ENCODE peak calls at places on chromosomes 2 and 18, in four cellular contexts. H is HepG2, C is GM12878, R is K562. X is an unnamed sample.

GRCh38 chr2:7394195-7394594 is 477.0 kb downstream of the RNF144A start:
- DNase-seq in C (no peak), H (no peak), R (no peak), X (no peak)

GRCh38 chr18:34222396-34223163 is 2.1 kb downstream of the NOL4 start:
- DNase-seq in R (no peak), C (no peak), H (no peak), X (peak; percentile 64)

GRCh38 chr2:46849080-46849715 is 66.4 kb downstream of the MCFD2 start:
- DNase-seq in H (peak; percentile 38), R (peak; percentile 35), C (no peak), X (no peak)

GRCh38 chr18:23066504-23067039 is 68.7 kb upstream of the CABLES1 start:
- DNase-seq in R (no peak), C (no peak), H (no peak), X (no peak)

GRCh38 chr2:234676859-234677450 is 180.1 kb upstream of the ARL4C start:
- DNase-seq in H (peak; percentile 94), R (no peak), C (no peak), X (no peak)

GRCh38 chr18:55579888-55580287 is 8.1 kb downstream of the TCF4 start:
- DNase-seq in C (no peak), H (no peak), R (no peak), X (no peak)

GRCh38 chr2:241002275-241003046 is 4.0 kb downstream of the SNED1 start:
- DNase-seq in C (no peak), H (no peak), R (no peak), X (no peak)

GRCh38 chr2:104769096-104769495 is 84.8 kb upstream of the POU3F3 start:
- DNase-seq in C (no peak), R (no peak), H (no peak), X (no peak)

GRCh38 chr18:58221060-58221725 is 177.2 kb downstream of the NEDD4L start:
- DNase-seq in R (peak; percentile 88), H (peak; percentile 81), C (no peak), X (peak; percentile 22)

GRCh38 chr2:199811360-199811759 is 39.6 kb downstream of the FTCDNL1 start:
- DNase-seq in R (no peak), C (no peak), H (no peak), X (no peak)

GRCh38 chr2:219687266-219687665 is 59.8 kb downstream of the SLC4A3 start:
- DNase-seq in R (peak; percentile 33), H (no peak), C (no peak), X (no peak)

DNA sequence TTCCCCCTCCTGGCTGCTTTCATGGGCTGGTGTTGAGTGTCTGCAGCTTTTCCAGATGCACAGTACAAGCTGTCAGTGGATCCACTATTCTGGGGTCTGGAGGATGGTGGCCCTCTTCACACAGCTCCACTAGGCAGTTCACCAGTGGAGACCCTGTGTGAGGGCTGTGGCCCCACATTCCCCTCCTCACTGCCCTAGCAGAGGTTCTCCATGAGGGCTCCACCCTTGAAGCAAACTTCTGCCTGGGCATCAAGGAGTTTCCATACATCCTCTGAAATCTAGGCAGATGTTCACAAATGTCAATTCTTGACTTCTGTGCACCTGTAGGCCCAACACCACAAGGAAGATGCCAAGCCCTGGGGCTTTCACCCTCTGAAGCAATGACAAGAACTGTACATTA is 1386.2 kb upstream of the ACVR2A start:
- DNase-seq in H (no peak), R (no peak), C (no peak), X (no peak)
- TF ChIP-seq BHLHE40 in H (no peak), R (no peak), C (no peak), X (no peak)

GRCh38 chr18:36471393-36471792 is 173.9 kb downstream of the FHOD3 start:
- DNase-seq in H (no peak), C (no peak), R (no peak), X (no peak)
- TF ChIP-seq FOXM1 in H (no peak), C (no peak), R (no peak), X (no peak)

GRCh38 chr2:151197184-151198070 is 64.2 kb downstream of the RBM43 start:
- DNase-seq in C (no peak), H (no peak), R (peak; percentile 39), X (no peak)
- TF ChIP-seq BHLHE40 in C (no peak), H (no peak), R (no peak), X (no peak)

GRCh38 chr2:83142934-83143333 is 1316.1 kb downstream of the SUCLG1 start:
- DNase-seq in C (no peak), H (no peak), R (no peak), X (no peak)
- TF ChIP-seq FOXM1 in C (no peak), H (no peak), R (no peak), X (no peak)

DNA sequence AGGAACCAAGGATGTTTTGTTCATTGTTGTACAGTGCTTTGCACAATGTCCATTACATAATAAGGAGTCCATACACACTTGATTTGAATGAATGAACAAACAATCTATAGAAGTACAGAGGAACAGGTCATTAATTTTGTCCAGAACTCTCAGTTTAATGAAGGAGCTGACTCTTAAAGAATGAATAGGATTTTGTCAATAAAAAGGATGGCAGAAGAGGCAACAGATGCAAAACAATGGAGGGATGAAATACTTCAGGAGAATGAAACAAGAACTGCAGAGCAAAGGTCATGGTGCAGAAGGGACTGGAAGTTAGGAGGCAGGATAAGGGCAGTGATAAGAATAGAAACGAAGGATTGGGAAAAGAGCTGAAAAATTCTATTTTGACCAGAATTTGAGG is 28.7 kb upstream of the COL5A2 start:
- DNase-seq in R (no peak), C (no peak), H (no peak), X (no peak)
- TF ChIP-seq BHLHE40 in R (no peak), C (no peak), H (no peak), X (no peak)

GRCh38 chr2:226733927-226734564 is 65.6 kb downstream of the IRS1 start:
- DNase-seq in C (no peak), R (no peak), H (no peak), X (no peak)

GRCh38 chr2:226730487-226730886 is 69.1 kb downstream of the IRS1 start:
- DNase-seq in H (peak; percentile 22), R (peak; percentile 12), C (no peak), X (no peak)

GRCh38 chr2:226732478-226733188 is 67.0 kb downstream of the IRS1 start:
- DNase-seq in C (no peak), R (no peak), H (peak; percentile 65), X (no peak)

GRCh38 chr2:226736391-226736790 is 63.2 kb downstream of the IRS1 start:
- DNase-seq in H (no peak), R (no peak), C (no peak), X (no peak)

GRCh38 chr2:226733189-226733858 is 66.3 kb downstream of the IRS1 start:
- DNase-seq in C (no peak), R (no peak), H (peak; percentile 98), X (no peak)
- TF ChIP-seq FOXM1 in C (no peak), R (no peak), H (no peak), X (no peak)

DNA sequence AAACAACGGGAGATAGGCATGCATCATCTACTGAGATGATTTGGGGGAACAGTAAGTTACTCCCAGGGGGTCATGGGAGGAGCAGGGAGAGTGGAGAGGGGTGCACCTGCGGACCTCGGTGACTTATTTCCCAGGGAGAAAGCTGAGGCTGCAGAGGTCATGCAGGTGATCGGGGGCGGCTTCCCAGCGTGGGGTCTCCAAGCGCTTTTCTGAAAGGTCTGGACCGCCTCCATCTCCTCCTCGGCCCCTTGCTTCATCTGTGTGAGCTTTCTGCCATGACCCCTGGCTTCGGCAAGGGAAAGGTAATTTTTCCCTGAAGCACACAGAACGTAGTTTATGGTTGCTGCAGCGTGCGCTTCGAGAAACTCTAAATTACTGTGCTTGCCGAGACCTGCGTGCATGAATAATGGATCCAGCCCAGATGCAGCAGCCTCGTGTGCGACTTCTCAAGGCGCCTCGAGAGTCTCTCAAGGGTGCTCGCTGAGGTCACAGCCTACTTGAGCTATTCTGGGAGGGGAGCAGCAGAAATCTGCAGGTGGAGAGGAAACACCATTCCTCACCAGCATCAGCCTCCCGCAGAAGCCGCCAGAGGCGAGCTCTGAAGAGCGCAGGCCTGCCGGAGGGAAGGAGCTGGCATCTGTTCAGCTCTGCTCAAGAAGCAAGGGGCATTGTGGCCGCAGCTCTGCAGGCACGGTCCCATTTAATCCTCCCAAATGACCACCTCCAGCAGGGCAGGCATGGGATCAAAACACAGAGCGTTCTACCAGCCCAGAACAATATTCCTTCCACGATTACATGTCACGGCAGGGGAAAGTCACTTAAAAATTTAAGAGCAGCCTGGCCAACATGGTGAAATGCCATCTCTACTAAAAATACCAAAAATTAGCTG is 308.4 kb upstream of the MYT1L start:
- DNase-seq in H (no peak), C (no peak), R (no peak), X (no peak)
- TF ChIP-seq BHLHE40 in H (no peak), C (no peak), R (no peak), X (no peak)

GRCh38 chr2:157592983-157593382 is 35.7 kb downstream of the ACVR1C start:
- DNase-seq in C (no peak), R (peak; percentile 3), H (peak; percentile 4), X (no peak)
- TF ChIP-seq FOXM1 in C (no peak), R (no peak), H (no peak), X (no peak)